ENCODE peak calls at places on chromosomes 4 and X, in eight cellular contexts. One of them, this sample, is unnamed.

GRCh38 chrX:39304746-39305145 is 503.5 kb downstream of the MID1IP1 start:
- DNase-seq in NAMALWA: no peak
- DNase-seq in endothelial cell: no peak
- DNase-seq in GM23338: no peak
- DNase-seq in stimulated activated effector memory CD8-positive, alpha-beta T cell treated with anti-CD3 and anti-CD28 coated beads, Interleukin-12 subunit alpha, Interleukin-12 subunit beta, amount 100 ng/mL, for 72 hours: no peak
- DNase-seq in NCI-H2029: no peak
- DNase-seq in MCF 10A: no peak
- DNase-seq in OCI-LY7: no peak
- DNase-seq in this sample: no peak

GRCh38 chr4:42767669-42768068 is 110.8 kb upstream of the ATP8A1 start:
- DNase-seq in NAMALWA: no peak
- DNase-seq in endothelial cell: no peak
- DNase-seq in GM23338: peak
- DNase-seq in stimulated activated effector memory CD8-positive, alpha-beta T cell treated with anti-CD3 and anti-CD28 coated beads, Interleukin-12 subunit alpha, Interleukin-12 subunit beta, amount 100 ng/mL, for 72 hours: no peak
- DNase-seq in NCI-H2029: no peak
- DNase-seq in MCF 10A: no peak
- DNase-seq in OCI-LY7: no peak
- DNase-seq in this sample: no peak

GRCh38 chrX:373641-374471 is 12.9 kb downstream of the PPP2R3B start:
- DNase-seq in NAMALWA: no peak
- DNase-seq in endothelial cell: peak
- DNase-seq in GM23338: peak
- DNase-seq in stimulated activated effector memory CD8-positive, alpha-beta T cell treated with anti-CD3 and anti-CD28 coated beads, Interleukin-12 subunit alpha, Interleukin-12 subunit beta, amount 100 ng/mL, for 72 hours: peak
- DNase-seq in NCI-H2029: no peak
- DNase-seq in MCF 10A: no peak
- DNase-seq in OCI-LY7: peak
- DNase-seq in this sample: no peak

GRCh38 chr4:15495621-15496020 is 25.9 kb downstream of the CC2D2A start:
- DNase-seq in NAMALWA: no peak
- DNase-seq in endothelial cell: no peak
- DNase-seq in GM23338: no peak
- DNase-seq in stimulated activated effector memory CD8-positive, alpha-beta T cell treated with anti-CD3 and anti-CD28 coated beads, Interleukin-12 subunit alpha, Interleukin-12 subunit beta, amount 100 ng/mL, for 72 hours: no peak
- DNase-seq in NCI-H2029: no peak
- DNase-seq in MCF 10A: no peak
- DNase-seq in OCI-LY7: no peak
- DNase-seq in this sample: no peak

GRCh38 chrX:45771560-45772340 is 571.1 kb upstream of the DIPK2B start:
- DNase-seq in NAMALWA: no peak
- DNase-seq in endothelial cell: no peak
- DNase-seq in GM23338: no peak
- DNase-seq in stimulated activated effector memory CD8-positive, alpha-beta T cell treated with anti-CD3 and anti-CD28 coated beads, Interleukin-12 subunit alpha, Interleukin-12 subunit beta, amount 100 ng/mL, for 72 hours: peak
- DNase-seq in NCI-H2029: no peak
- DNase-seq in MCF 10A: no peak
- DNase-seq in OCI-LY7: no peak
- DNase-seq in this sample: no peak

GRCh38 chrX:10326578-10326977 is 169.8 kb downstream of the CLCN4 start:
- DNase-seq in NAMALWA: peak
- DNase-seq in endothelial cell: no peak
- DNase-seq in GM23338: no peak
- DNase-seq in stimulated activated effector memory CD8-positive, alpha-beta T cell treated with anti-CD3 and anti-CD28 coated beads, Interleukin-12 subunit alpha, Interleukin-12 subunit beta, amount 100 ng/mL, for 72 hours: no peak
- DNase-seq in NCI-H2029: no peak
- DNase-seq in MCF 10A: peak
- DNase-seq in OCI-LY7: peak
- DNase-seq in this sample: no peak

GRCh38 chr4:183508693-183509092 is 3.8 kb downstream of the ING2 start:
- DNase-seq in NAMALWA: no peak
- DNase-seq in endothelial cell: no peak
- DNase-seq in GM23338: no peak
- DNase-seq in stimulated activated effector memory CD8-positive, alpha-beta T cell treated with anti-CD3 and anti-CD28 coated beads, Interleukin-12 subunit alpha, Interleukin-12 subunit beta, amount 100 ng/mL, for 72 hours: no peak
- DNase-seq in NCI-H2029: no peak
- DNase-seq in MCF 10A: no peak
- DNase-seq in OCI-LY7: no peak
- DNase-seq in this sample: no peak

GRCh38 chr4:186621959-186622553 is 66.7 kb upstream of the MTNR1A start:
- DNase-seq in NAMALWA: no peak
- DNase-seq in endothelial cell: no peak
- DNase-seq in GM23338: no peak
- DNase-seq in stimulated activated effector memory CD8-positive, alpha-beta T cell treated with anti-CD3 and anti-CD28 coated beads, Interleukin-12 subunit alpha, Interleukin-12 subunit beta, amount 100 ng/mL, for 72 hours: no peak
- DNase-seq in NCI-H2029: no peak
- DNase-seq in MCF 10A: peak
- DNase-seq in OCI-LY7: no peak
- DNase-seq in this sample: no peak

GRCh38 chr4:124712417-124713212 is at the start of gene ANKRD50:
- DNase-seq in NAMALWA: peak
- DNase-seq in endothelial cell: peak
- DNase-seq in GM23338: peak
- DNase-seq in stimulated activated effector memory CD8-positive, alpha-beta T cell treated with anti-CD3 and anti-CD28 coated beads, Interleukin-12 subunit alpha, Interleukin-12 subunit beta, amount 100 ng/mL, for 72 hours: peak
- DNase-seq in NCI-H2029: peak
- DNase-seq in MCF 10A: peak
- DNase-seq in OCI-LY7: peak
- DNase-seq in this sample: peak

This sample was measured in NCI-H187.